ENCODE peak calls at places on chromosomes 1 and 21, in seven cellular contexts. A is NCI-H1694 treated with DMSO at 0.1 percent for 48 hours; D is kidney epithelial cell; J is activated T-cell treated with anti-CD3 and anti-CD28 coated beads for 1 hour; C is SK-N-DZ; R is stimulated activated CD8-positive, alpha-beta memory T cell treated with anti-CD3 and anti-CD28 coated beads, Interleukin-7, amount 100 ng/mL, for 24 hours; K is left lung. E is an unnamed sample.

GRCh38 chr1:32179193-32179442 is 357 bp upstream of the TXLNA start:
- DNase-seq in C (no peak), R (no peak), A (no peak), K (no peak), D (no peak), J (no peak), E (no peak)

GRCh38 chr1:2989976-2990375 is 31.3 kb upstream of the ACTRT2 start:
- DNase-seq in A (no peak), D (no peak), K (peak), C (no peak), J (no peak), R (no peak), E (no peak)

GRCh38 chr1:22502167-22502566 is 50.5 kb downstream of the ZBTB40 start:
- DNase-seq in D (no peak), A (no peak), C (no peak), K (no peak), R (no peak), J (no peak), E (no peak)

GRCh38 chr1:51558375-51558924 is 39.4 kb upstream of the EPS15 start:
- DNase-seq in D (peak), J (no peak), C (no peak), R (no peak), K (no peak), A (no peak), E (no peak)

GRCh38 chr1:167934407-167935251 is 1.9 kb upstream of the DCAF6 start:
- DNase-seq in K (no peak), D (no peak), A (peak), C (no peak), R (no peak), J (no peak), E (peak)

GRCh38 chr1:184945678-184946412 is 28.5 kb downstream of the NIBAN1 start:
- DNase-seq in J (no peak), A (peak), R (no peak), D (no peak), C (no peak), K (no peak), E (peak)

GRCh38 chr1:116031299-116031698 is 55.0 kb downstream of the SLC22A15 start:
- DNase-seq in K (no peak), J (no peak), A (no peak), D (no peak), R (no peak), C (no peak), E (no peak)

GRCh38 chr1:89151021-89151420 is 24.8 kb downstream of the GBP7 start:
- DNase-seq in A (no peak), R (no peak), K (no peak), D (no peak), C (no peak), J (no peak), E (no peak)

GRCh38 chr1:38507563-38507962 is 352.0 kb downstream of the RRAGC start:
- DNase-seq in C (no peak), J (no peak), D (no peak), K (no peak), A (no peak), R (no peak), E (no peak)

GRCh38 chr1:182069028-182069466 is 7.5 kb upstream of the ZNF648 start:
- DNase-seq in C (peak), J (no peak), D (no peak), K (no peak), A (peak), R (no peak), E (peak)

GRCh38 chr1:92949937-92950817 is 11.1 kb downstream of the DIPK1A start:
- DNase-seq in K (no peak), R (no peak), C (no peak), J (no peak), A (no peak), D (no peak), E (no peak)

GRCh38 chr1:241701483-241702290 is 49.6 kb downstream of the WDR64 start:
- DNase-seq in D (no peak), R (no peak), K (no peak), A (no peak), J (no peak), C (no peak), E (no peak)

GRCh38 chr21:42411891-42412635 is 8.4 kb downstream of the UBASH3A start:
- DNase-seq in C (no peak), A (no peak), J (no peak), R (no peak), D (no peak), K (no peak), E (no peak)

GRCh38 chr1:86922445-86922844 is 8.0 kb downstream of the HS2ST1 start:
- DNase-seq in J (no peak), C (no peak), D (no peak), A (no peak), K (no peak), R (no peak), E (no peak)

GRCh38 chr1:64823691-64824476 is 79.0 kb downstream of the RAVER2 start:
- DNase-seq in D (peak), A (peak), C (peak), K (no peak), R (peak), J (peak), E (peak)

GRCh38 chr1:902802-903201 is 20.9 kb upstream of the SAMD11 start:
- DNase-seq in C (no peak), D (no peak), A (no peak), K (no peak), J (no peak), R (no peak), E (no peak)

GRCh38 chr1:7236844-7237515 is 451.7 kb downstream of the CAMTA1 start:
- DNase-seq in A (no peak), D (no peak), C (no peak), R (no peak), J (no peak), K (no peak), E (no peak)

GRCh38 chr1:209109001-209109785 is 474.3 kb upstream of the CAMK1G start:
- DNase-seq in K (no peak), D (no peak), J (no peak), A (no peak), R (no peak), C (no peak), E (no peak)

GRCh38 chr1:153578490-153578889 is 12.8 kb upstream of the S100A2 start:
- DNase-seq in A (no peak), D (no peak), K (no peak), J (no peak), C (no peak), R (no peak), E (no peak)

GRCh38 chr1:109759513-109760334 is 4.0 kb downstream of the EPS8L3 start:
- DNase-seq in A (no peak), R (no peak), K (no peak), C (no peak), D (no peak), J (no peak), E (no peak)

GRCh38 chr1:223872308-223872878 is 26.6 kb upstream of the TP53BP2 start:
- DNase-seq in J (no peak), D (no peak), A (no peak), C (no peak), K (no peak), R (no peak), E (no peak)

E was measured in Kasumi-1.